ENCODE peak calls at places on chromosomes 3 and 15, in seven cellular contexts. Y is PC-3, A is NCI-H1092 treated with DMSO at 0.1 percent for 48 hours, P is ovary, C is NCI-H1417 treated with DMSO at 0.1 percent for 48 hours, V is T-helper 9 cell, G is Peyer's patch. W is an unnamed sample.

GRCh38 chr3:28989646-28990089 is 291.2 kb upstream of the RBMS3 start:
- DNase-seq in P (no peak), A (no peak), C (no peak), V (no peak), Y (peak), G (no peak), W (peak)

GRCh38 chr3:97579365-97579764 is 185.2 kb upstream of the ARL6 start:
- DNase-seq in A (peak), P (no peak), V (no peak), Y (peak), G (no peak), C (peak), W (no peak)

GRCh38 chr3:180417241-180417640 is 184.7 kb upstream of the TTC14 start:
- DNase-seq in P (no peak), A (no peak), Y (no peak), C (no peak), V (no peak), G (no peak), W (no peak)

GRCh38 chr15:63971427-63971805 is 74.9 kb downstream of the DAPK2 start:
- DNase-seq in V (peak), C (no peak), A (no peak), G (peak), P (no peak), Y (no peak), W (peak)

GRCh38 chr15:91469627-91470567 is 369.8 kb downstream of the SV2B start:
- DNase-seq in Y (no peak), V (peak), G (no peak), P (no peak), A (no peak), C (no peak), W (no peak)

GRCh38 chr3:48856469-48856868 is 8.8 kb upstream of the PRKAR2A start:
- DNase-seq in G (no peak), V (no peak), Y (no peak), C (no peak), P (peak), A (no peak), W (no peak)

GRCh38 chr3:5162102-5162501 is 25.4 kb upstream of the EDEM1 start:
- DNase-seq in P (no peak), C (no peak), A (no peak), G (no peak), Y (peak), V (no peak), W (no peak)

GRCh38 chr3:61563614-61564404 is 2.4 kb downstream of the PTPRG start:
- DNase-seq in V (no peak), A (no peak), Y (no peak), C (no peak), P (peak), G (no peak), W (no peak)

GRCh38 chr3:86547697-86548096 is 443.3 kb downstream of the VGLL3 start:
- DNase-seq in A (no peak), G (no peak), Y (no peak), C (no peak), P (no peak), V (no peak), W (no peak)

GRCh38 chr15:78524230-78524629 is 16.0 kb upstream of the PSMA4 start:
- DNase-seq in Y (no peak), P (no peak), C (no peak), G (no peak), A (no peak), V (no peak), W (no peak)

GRCh38 chr15:101068961-101069734 is 150.0 kb downstream of the LRRK1 start:
- DNase-seq in G (no peak), P (peak), A (no peak), C (no peak), V (no peak), Y (no peak), W (no peak)

GRCh38 chr3:85574306-85574705 is 615.5 kb downstream of the CADM2 start:
- DNase-seq in P (no peak), Y (peak), A (no peak), G (no peak), C (no peak), V (no peak), W (no peak)